ENCODE peak calls at places on chromosomes 12 and 14, in eight cellular contexts. P is GM20000, L is astrocyte of the spinal cord, K is endothelial cell, F is IMR-90, D is lung, B is upper lobe of right lung, S is mucosa of descending colon. X is an unnamed sample.

GRCh38 chr14:69540654-69541335 is 33.9 kb downstream of the CCDC177 start:
- DNase-seq in S (no peak), D (no peak), P (no peak), L (no peak), F (no peak), K (no peak), B (no peak), X (no peak)

GRCh38 chr14:68199465-68200145 is 380.0 kb downstream of the RAD51B start:
- DNase-seq in S (no peak), B (no peak), P (no peak), K (peak; percentile 8), D (no peak), F (no peak), L (peak; percentile 84), X (no peak)

GRCh38 chr14:76640923-76641395 is 120.3 kb upstream of the VASH1 start:
- DNase-seq in L (no peak), D (no peak), B (no peak), K (no peak), P (no peak), S (no peak), F (no peak), X (no peak)

GRCh38 chr14:51294951-51295350 is 54.9 kb downstream of the TMX1 start:
- DNase-seq in K (no peak), F (no peak), D (no peak), B (no peak), L (no peak), P (no peak), S (no peak), X (no peak)

GRCh38 chr12:75642226-75642625 is 130.8 kb upstream of the KRR1 start:
- DNase-seq in D (no peak), F (no peak), B (no peak), P (no peak), S (no peak), L (peak; percentile 36), K (no peak), X (no peak)

GRCh38 chr14:99910337-99911268 is 117.4 kb downstream of the EML1 start:
- DNase-seq in S (no peak), B (no peak), F (peak; percentile 95), K (no peak), D (no peak), P (no peak), L (peak; percentile 89), X (no peak)

GRCh38 chr12:89417246-89417977 is 65.1 kb upstream of the DUSP6 start:
- DNase-seq in F (peak; percentile 64), P (no peak), K (no peak), L (peak; percentile 34), B (no peak), D (no peak), S (no peak), X (no peak)

GRCh38 chr14:75191100-75191499 is 14.7 kb upstream of the TMED10 start:
- DNase-seq in P (no peak), B (no peak), S (no peak), K (no peak), L (no peak), F (no peak), D (no peak), X (no peak)

GRCh38 chr12:6370994-6371754 is 4.2 kb downstream of the SCNN1A start:
- DNase-seq in K (peak; percentile 36), F (peak; percentile 72), B (peak; percentile 80), D (peak; percentile 79), S (peak; percentile 78), P (no peak), L (peak; percentile 85), X (no peak)

GRCh38 chr14:68759017-68759569 is 33.8 kb downstream of the ZFP36L1 start:
- DNase-seq in P (no peak), K (no peak), D (no peak), F (no peak), S (no peak), L (no peak), B (no peak), X (no peak)

GRCh38 chr12:70784042-70784668 is 136.4 kb downstream of the PTPRR start:
- DNase-seq in S (no peak), D (no peak), P (no peak), B (peak; percentile 57), K (no peak), L (no peak), F (no peak), X (peak; percentile 86)

GRCh38 chr14:70555890-70556289 is 21.1 kb upstream of the ADAM20 start:
- DNase-seq in L (no peak), F (peak; percentile 25), S (no peak), D (no peak), B (no peak), K (no peak), P (no peak), X (no peak)

GRCh38 chr14:22634233-22634632 is 9.9 kb downstream of the OR6J1 start:
- DNase-seq in D (no peak), B (no peak), L (no peak), K (no peak), F (no peak), S (no peak), P (no peak), X (no peak)

GRCh38 chr12:108833757-108834472 is 23.5 kb downstream of the SSH1 start:
- DNase-seq in L (peak; percentile 80), K (no peak), B (no peak), D (no peak), F (peak; percentile 83), P (no peak), S (no peak), X (no peak)

GRCh38 chr14:39107624-39108023 is 4.6 kb upstream of the SEC23A start:
- DNase-seq in F (peak; percentile 55), B (no peak), L (peak; percentile 52), D (no peak), K (no peak), S (no peak), P (peak; percentile 56), X (no peak)

GRCh38 chr12:47394070-47394469 is 311.8 kb downstream of the RPAP3 start:
- DNase-seq in F (no peak), D (no peak), B (no peak), L (no peak), K (no peak), P (no peak), S (no peak), X (no peak)

GRCh38 chr12:47400251-47400650 is 305.6 kb downstream of the RPAP3 start:
- DNase-seq in L (no peak), P (no peak), D (no peak), K (no peak), F (peak; percentile 44), B (no peak), S (no peak), X (no peak)

GRCh38 chr12:47393403-47393790 is 312.4 kb downstream of the RPAP3 start:
- DNase-seq in D (no peak), L (no peak), S (no peak), B (no peak), F (peak; percentile 20), K (no peak), P (no peak), X (no peak)

GRCh38 chr12:47397664-47398281 is 308.1 kb downstream of the RPAP3 start:
- DNase-seq in B (no peak), S (no peak), P (peak; percentile 16), K (no peak), D (no peak), L (peak; percentile 72), F (peak; percentile 76), X (no peak)

DNA sequence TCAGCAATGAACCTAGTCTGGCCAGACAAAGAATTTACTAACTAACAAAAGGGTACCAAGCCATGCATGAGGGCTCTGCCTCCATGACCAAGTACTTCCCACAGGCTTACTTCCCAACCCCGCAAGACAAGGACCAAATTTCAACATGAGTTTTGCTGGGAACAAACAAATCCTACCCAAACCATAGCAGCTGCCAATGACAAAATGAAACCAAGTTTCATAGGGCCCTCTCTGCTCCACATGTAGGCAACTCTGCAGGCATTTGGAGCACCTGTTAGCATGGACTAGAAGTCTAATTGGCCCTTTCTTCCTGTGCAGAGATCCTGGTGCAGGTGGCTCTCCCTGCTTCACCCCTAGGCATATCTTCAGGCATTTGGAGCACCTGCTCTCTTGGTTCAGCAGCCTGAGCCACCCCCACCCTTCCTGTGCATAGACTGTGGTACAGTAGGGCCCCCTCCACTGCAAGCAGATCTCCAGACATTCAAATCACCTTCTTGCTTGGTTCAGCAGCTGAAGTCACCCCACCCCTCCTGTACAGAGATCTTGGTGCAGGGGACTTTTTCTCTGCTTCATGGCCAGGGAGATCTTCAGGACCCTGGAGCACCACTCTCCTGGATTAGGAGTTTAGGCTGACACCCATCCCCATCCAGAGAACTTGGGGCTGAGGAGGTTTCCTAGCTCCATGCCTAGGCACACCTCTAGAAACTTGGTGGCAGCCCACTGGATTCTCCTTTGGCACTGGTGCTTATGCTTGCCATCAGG is 308.7 kb downstream of the RPAP3 start:
- DNase-seq in P (no peak), S (no peak), L (no peak), B (no peak), K (no peak), D (no peak), F (no peak), X (no peak)
- TF ChIP-seq CTCF in P (no peak), S (no peak), L (no peak), B (no peak), K (no peak), D (no peak), F (no peak), X (no peak)

GRCh38 chr14:103694572-103695026 is 20.7 kb downstream of the XRCC3 start:
- DNase-seq in L (no peak), B (peak; percentile 47), K (no peak), S (peak; percentile 21), D (no peak), F (no peak), P (no peak), X (peak; percentile 60)
- TF ChIP-seq CTCF in L (no peak), B (no peak), K (no peak), S (no peak), D (no peak), F (no peak), P (no peak), X (peak; percentile 3)

GRCh38 chr12:32108829-32109228 is 2.2 kb downstream of the BICD1 start:
- DNase-seq in K (no peak), D (no peak), B (no peak), P (no peak), L (no peak), S (no peak), F (no peak), X (no peak)

GRCh38 chr12:32106153-32106516 is 512 bp upstream of the BICD1 start:
- DNase-seq in L (no peak), S (no peak), K (no peak), B (no peak), D (no peak), P (no peak), F (no peak), X (no peak)

GRCh38 chr12:32104572-32105355 is 1.9 kb upstream of the BICD1 start:
- DNase-seq in D (no peak), K (no peak), P (no peak), F (no peak), B (no peak), L (no peak), S (no peak), X (no peak)

GRCh38 chr12:32107376-32108267 is 975 bp downstream of the BICD1 start:
- DNase-seq in B (no peak), F (peak; percentile 80), S (peak; percentile 28), P (peak; percentile 52), D (no peak), K (peak; percentile 18), L (peak; percentile 60), X (no peak)

GRCh38 chr12:32106517-32107366 is at the start of gene BICD1:
- DNase-seq in F (peak; percentile 87), B (peak; percentile 90), P (peak; percentile 92), D (peak; percentile 82), K (peak; percentile 89), L (peak; percentile 92), S (peak; percentile 90), X (peak; percentile 93)
- TF ChIP-seq CTCF in F (peak; percentile 58), B (peak; percentile 28), P (peak; percentile 34), D (no peak), K (peak; percentile 18), L (peak; percentile 8), S (peak; percentile 32), X (peak; percentile 74)

GRCh38 chr12:56631790-56632700 is 1.9 kb upstream of the BAZ2A start:
- DNase-seq in F (peak; percentile 30), D (peak; percentile 67), S (peak; percentile 89), P (peak; percentile 80), L (peak; percentile 17), B (peak; percentile 91), K (peak; percentile 20), X (no peak)
- TF ChIP-seq CTCF in F (no peak), D (no peak), S (no peak), P (no peak), L (no peak), B (no peak), K (no peak), X (no peak)